ENCODE peak calls at places on chromosomes 2 and 18, in nine cellular contexts. C is EL; P is NCI-H1105; G is AG04450; F is neural crest cell; B is T follicular helper cell; Z is H7; H is cardiac muscle cell; Q is CD8-positive, alpha-beta memory T cell. Y is an unnamed sample.

GRCh38 chr2:240799183-240799740 is 20.8 kb downstream of the KIF1A start:
- DNase-seq in Q (no peak), Z (no peak), B (no peak), H (peak), C (no peak), G (no peak), F (no peak), P (no peak), Y (no peak)

GRCh38 chr2:10863837-10864236 is 47.9 kb upstream of the KCNF1 start:
- DNase-seq in G (no peak), H (no peak), C (no peak), Z (no peak), Q (no peak), F (no peak), B (no peak), P (no peak), Y (no peak)

GRCh38 chr18:48581206-48581605 is 42.4 kb downstream of the CTIF start:
- DNase-seq in Z (no peak), Q (no peak), G (no peak), P (no peak), F (no peak), H (no peak), B (no peak), C (no peak), Y (no peak)

GRCh38 chr2:212330263-212330662 is 208.3 kb downstream of the ERBB4 start:
- DNase-seq in F (no peak), G (no peak), C (no peak), P (no peak), H (no peak), Z (no peak), B (no peak), Q (no peak), Y (no peak)

GRCh38 chr18:24273596-24273995 is 124.0 kb downstream of the OSBPL1A start:
- DNase-seq in B (no peak), Z (no peak), H (no peak), F (no peak), P (no peak), C (no peak), G (no peak), Q (no peak), Y (no peak)

GRCh38 chr2:15729709-15730544 is 138.3 kb downstream of the DDX1 start:
- DNase-seq in Q (no peak), F (no peak), B (no peak), Z (no peak), C (no peak), H (peak), P (peak), G (no peak), Y (peak)

GRCh38 chr2:96315400-96316071 is 9.6 kb upstream of the ITPRIPL1 start:
- DNase-seq in H (peak), Z (no peak), C (peak), F (no peak), B (no peak), G (no peak), P (no peak), Q (no peak), Y (no peak)

GRCh38 chr2:46082531-46083485 is 214.4 kb upstream of the EPAS1 start:
- DNase-seq in Z (no peak), G (no peak), C (peak), Q (no peak), H (peak), F (no peak), P (no peak), B (no peak), Y (no peak)

GRCh38 chr2:144505245-144505801 is 14.6 kb downstream of the ZEB2 start:
- DNase-seq in F (no peak), Q (peak), P (no peak), G (no peak), B (no peak), C (no peak), Z (no peak), H (peak), Y (no peak)

Y was measured in NCI-H2227 treated with DMSO at 0.1 percent for 48 hours.